ENCODE peak calls at places on chromosomes 5 and 9, in eight cellular contexts. L is activated CD4-positive, alpha-beta T cell treated with anti-CD3 and anti-CD28 coated beads, Interleukin-2, amount 10 ng/mL, durations not matched to agents 7 days and 5 days; T is activated naive CD4-positive, alpha-beta T cell; H is dorsolateral prefrontal cortex; G is CD8-positive, alpha-beta T cell; Q is stimulated activated CD8-positive, alpha-beta memory T cell treated with anti-CD3 and anti-CD28 coated beads, Interleukin-4, amount 100 ng/mL, for 1 hour; I is left ventricle myocardium superior; B is A172. N is an unnamed sample.

GRCh38 chr9:84300271-84300670 is 40.3 kb downstream of the SLC28A3 start:
- DNase-seq in G (no peak), I (no peak), B (no peak), H (no peak), T (no peak), Q (no peak), L (no peak), N (no peak)

GRCh38 chr9:106947097-106947496 is 84.1 kb downstream of the ZNF462 start:
- DNase-seq in B (no peak), T (no peak), G (no peak), I (no peak), H (no peak), Q (no peak), L (no peak), N (no peak)

GRCh38 chr9:33449715-33450114 is 2.3 kb upstream of the AQP3 start:
- DNase-seq in G (no peak), L (no peak), Q (no peak), B (no peak), T (no peak), H (no peak), I (no peak), N (no peak)

GRCh38 chr9:16136961-16137360 is 584.1 kb downstream of the CCDC171 start:
- DNase-seq in T (no peak), L (no peak), H (no peak), G (no peak), I (peak), Q (no peak), B (peak), N (no peak)

GRCh38 chr5:153463806-153464205 is 26.7 kb upstream of the GRIA1 start:
- DNase-seq in Q (no peak), B (peak), I (no peak), T (no peak), H (no peak), G (no peak), L (no peak), N (no peak)

GRCh38 chr5:117065161-117065560 is 490.5 kb upstream of the SEMA6A start:
- DNase-seq in Q (no peak), H (no peak), B (no peak), L (no peak), I (no peak), T (no peak), G (no peak), N (no peak)

GRCh38 chr9:109966643-109967368 is 186.8 kb downstream of the PALM2AKAP2 start:
- DNase-seq in T (no peak), G (no peak), H (no peak), L (no peak), B (no peak), I (no peak), Q (no peak), N (no peak)

GRCh38 chr5:133371371-133372155 is 240.8 kb downstream of the FSTL4 start:
- DNase-seq in G (no peak), L (no peak), B (no peak), I (no peak), H (no peak), Q (no peak), T (no peak), N (no peak)

GRCh38 chr5:34534237-34535108 is 121.7 kb upstream of the RAI14 start:
- DNase-seq in B (peak), G (no peak), T (no peak), Q (no peak), H (no peak), L (no peak), I (no peak), N (no peak)

GRCh38 chr5:110335361-110336046 is 391.0 kb downstream of the TMEM232 start:
- DNase-seq in T (no peak), I (no peak), G (no peak), H (no peak), Q (no peak), L (no peak), B (no peak), N (no peak)

GRCh38 chr9:70765935-70766334 is 351.5 kb upstream of the KLF9 start:
- DNase-seq in T (no peak), H (no peak), I (no peak), G (no peak), B (no peak), Q (no peak), L (no peak), N (no peak)

GRCh38 chr5:178340637-178341036 is 108.0 kb upstream of the PHYKPL start:
- DNase-seq in L (no peak), I (no peak), H (no peak), B (no peak), T (no peak), G (no peak), Q (no peak), N (no peak)

GRCh38 chr9:34694811-34695210 is 3.7 kb upstream of the CCL19 start:
- DNase-seq in B (no peak), L (no peak), Q (no peak), H (no peak), T (no peak), I (no peak), G (no peak), N (no peak)

GRCh38 chr5:60674251-60674650 is 25.7 kb downstream of the DEPDC1B start:
- DNase-seq in I (no peak), B (no peak), T (no peak), H (no peak), Q (no peak), G (no peak), L (no peak), N (no peak)

GRCh38 chr5:41154491-41154890 is 58.8 kb downstream of the C6 start:
- DNase-seq in L (no peak), B (no peak), T (no peak), H (no peak), G (no peak), Q (no peak), I (no peak), N (no peak)

GRCh38 chr9:26243722-26244121 is 565.5 kb upstream of the TUSC1 start:
- DNase-seq in H (no peak), Q (no peak), B (peak), T (no peak), G (no peak), I (no peak), L (no peak), N (no peak)

GRCh38 chr9:70049236-70049635 is 5.6 kb downstream of the MAMDC2 start:
- DNase-seq in Q (no peak), H (peak), T (no peak), G (no peak), I (no peak), B (peak), L (no peak), N (no peak)

GRCh38 chr5:664994-665360 is 28.2 kb downstream of the TPPP start:
- DNase-seq in I (peak), Q (no peak), T (no peak), G (no peak), B (no peak), L (no peak), H (no peak), N (no peak)

GRCh38 chr5:144307726-144308125 is 137.1 kb downstream of the KCTD16 start:
- DNase-seq in H (no peak), I (no peak), G (no peak), Q (no peak), L (no peak), T (no peak), B (no peak), N (no peak)

GRCh38 chr9:6984941-6985578 is 227.3 kb downstream of the KDM4C start:
- DNase-seq in I (no peak), G (no peak), B (no peak), T (no peak), H (no peak), L (no peak), Q (no peak), N (no peak)

GRCh38 chr5:148416921-148417320 is 33.2 kb downstream of the FBXO38 start:
- DNase-seq in G (no peak), I (no peak), T (no peak), B (peak), H (no peak), L (no peak), Q (no peak), N (no peak)

GRCh38 chr5:33364406-33364805 is 76.4 kb upstream of the TARS1 start:
- DNase-seq in B (no peak), I (no peak), T (no peak), Q (no peak), G (no peak), H (no peak), L (no peak), N (peak)

GRCh38 chr9:87834357-87834756 is 48.3 kb upstream of the SPATA31E1 start:
- DNase-seq in L (no peak), H (no peak), Q (no peak), G (no peak), B (no peak), T (no peak), I (no peak), N (no peak)

GRCh38 chr5:35741126-35741711 is 115.5 kb upstream of the IL7R start:
- DNase-seq in Q (no peak), H (no peak), G (no peak), L (no peak), T (no peak), B (no peak), I (no peak), N (no peak)

N was measured in GDM1.